ENCODE peak calls at places on chromosomes 4 and X, in nine cellular contexts. Z is AG04450, J is tibial nerve, S is heart left ventricle, E is cardiac fibroblast, W is WTC11, G is right atrium auricular region, D is GM13977, X is lung. M is an unnamed sample.

GRCh38 chr4:6183740-6184139 is 16.6 kb downstream of the JAKMIP1 start:
- DNase-seq in E (no peak), D (peak; percentile 44), J (no peak), W (no peak), Z (no peak), S (no peak), G (no peak), X (no peak), M (no peak)

GRCh38 chrX:69153060-69153730 is 12.1 kb downstream of the PJA1 start:
- DNase-seq in X (no peak), S (no peak), W (peak; percentile 74), G (no peak), J (peak; percentile 22), D (no peak), Z (no peak), E (peak; percentile 77), M (no peak)

GRCh38 chr4:64271601-64272081 is 137.6 kb downstream of the TECRL start:
- DNase-seq in G (peak; percentile 64), E (peak; percentile 29), S (peak; percentile 44), J (no peak), D (no peak), Z (no peak), X (no peak), W (peak; percentile 25), M (no peak)

GRCh38 chrX:48893556-48894348 is 3.8 kb downstream of the TIMM17B start:
- DNase-seq in W (no peak), X (no peak), E (no peak), Z (no peak), S (no peak), G (no peak), D (no peak), J (no peak), M (no peak)

GRCh38 chr4:108060164-108060563 is 70.5 kb downstream of the HADH start:
- DNase-seq in G (no peak), Z (peak; percentile 4), X (no peak), J (peak; percentile 13), W (no peak), S (no peak), E (peak; percentile 41), D (no peak), M (no peak)

GRCh38 chr4:23361453-23361852 is 528.4 kb downstream of the PPARGC1A start:
- DNase-seq in E (no peak), Z (no peak), X (no peak), D (no peak), W (no peak), S (no peak), J (no peak), G (no peak), M (no peak)

GRCh38 chrX:63503541-63503940 is 152.4 kb upstream of the SPIN4 start:
- DNase-seq in Z (no peak), J (no peak), X (no peak), W (no peak), E (peak; percentile 51), G (no peak), S (no peak), D (no peak), M (no peak)

GRCh38 chrX:43817454-43817853 is 64.8 kb downstream of the MAOB start:
- DNase-seq in J (no peak), W (no peak), E (no peak), Z (no peak), G (no peak), S (no peak), X (no peak), D (no peak), M (no peak)

DNA sequence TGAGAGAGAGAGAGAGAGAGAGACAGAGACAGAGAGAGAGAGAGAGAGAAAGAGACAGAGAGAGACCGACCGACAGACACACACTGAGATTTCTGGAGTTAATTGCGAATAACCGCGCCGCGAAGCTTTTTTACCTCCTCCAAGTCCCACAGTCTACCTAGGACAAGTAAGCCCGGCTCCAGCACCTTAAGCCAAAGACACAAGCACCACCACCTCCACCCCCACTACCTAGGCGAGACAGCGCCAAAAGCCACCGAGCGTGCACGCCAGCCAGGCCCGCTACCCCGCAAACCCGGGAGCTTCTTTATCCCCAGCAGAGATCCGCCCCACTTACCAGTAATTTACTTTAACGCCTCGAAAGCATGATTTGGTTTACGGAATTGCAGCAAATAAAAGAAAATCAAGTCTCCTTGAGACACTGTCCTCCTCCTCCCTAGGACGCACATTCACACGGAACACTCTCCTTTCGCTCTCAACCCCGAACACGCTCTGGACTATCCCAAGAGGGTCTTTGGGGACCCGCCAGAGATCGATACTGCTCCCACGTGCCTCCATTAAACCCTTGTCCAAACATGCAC is 649.6 kb upstream of the DIPK2B start:
- DNase-seq in E (no peak), J (no peak), S (no peak), W (peak; percentile 14), X (no peak), Z (no peak), G (no peak), D (peak; percentile 9), M (no peak)
- TF ChIP-seq CTCF in E (no peak), J (no peak), S (no peak), W (no peak), X (no peak), Z (no peak), G (no peak), D (no peak), M (no peak)

GRCh38 chr4:2624782-2625548 is 88.5 kb downstream of the FAM193A start:
- DNase-seq in W (no peak), Z (no peak), D (no peak), G (no peak), S (no peak), X (no peak), E (no peak), J (no peak), M (no peak)

GRCh38 chr4:2636331-2636730 is 99.9 kb downstream of the FAM193A start:
- DNase-seq in X (no peak), Z (no peak), G (no peak), D (no peak), W (no peak), E (no peak), J (no peak), S (no peak), M (no peak)

GRCh38 chr4:2634014-2634413 is 97.6 kb downstream of the FAM193A start:
- DNase-seq in J (no peak), X (no peak), D (no peak), S (no peak), W (no peak), G (no peak), Z (no peak), E (no peak), M (no peak)

GRCh38 chr4:2626231-2626630 is 89.8 kb downstream of the FAM193A start:
- DNase-seq in Z (no peak), E (no peak), J (no peak), W (no peak), S (no peak), D (no peak), X (no peak), G (no peak), M (no peak)

DNA sequence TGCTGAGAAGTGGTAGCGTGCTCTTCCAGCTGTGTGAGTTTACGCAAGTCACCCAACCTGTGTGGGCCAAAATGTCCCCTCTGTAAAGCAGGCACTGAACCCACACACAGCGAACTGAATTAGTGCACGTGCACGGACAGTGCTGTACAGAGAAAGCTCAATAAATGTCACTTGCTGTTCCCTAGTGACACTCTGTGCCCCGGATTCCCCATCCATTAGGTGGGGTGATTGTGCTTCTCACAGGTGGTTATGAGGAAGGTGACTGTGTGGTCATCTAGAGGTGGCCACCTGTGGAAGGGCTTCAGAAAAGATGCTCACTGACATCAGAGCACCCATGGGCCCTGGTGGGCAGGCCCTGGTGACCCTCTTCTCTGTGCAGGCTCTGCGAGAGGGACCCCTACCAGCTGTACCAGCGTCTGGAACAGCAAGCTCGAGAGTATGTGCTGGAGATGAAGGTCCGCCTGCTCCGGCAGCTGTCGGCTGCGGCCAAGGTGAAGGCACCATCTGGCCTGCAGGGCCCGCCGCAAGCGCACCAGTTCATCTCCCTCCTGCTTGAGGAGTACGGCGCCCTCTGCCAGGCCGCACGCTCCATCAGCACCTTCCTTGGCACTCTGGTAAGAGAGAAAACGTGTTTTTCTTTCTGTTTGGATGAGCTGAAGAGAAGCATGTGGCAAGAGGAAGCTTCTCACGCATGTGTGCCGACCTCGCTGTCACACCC is 94.3 kb downstream of the FAM193A start:
- DNase-seq in G (no peak), X (no peak), W (peak; percentile 44), S (no peak), J (no peak), D (no peak), Z (no peak), E (no peak), M (no peak)
- TF ChIP-seq CTCF in G (no peak), X (no peak), W (no peak), S (no peak), J (no peak), D (no peak), Z (no peak), E (no peak), M (no peak)

GRCh38 chr4:37590016-37590415 is 96.2 kb downstream of the RELL1 start:
- DNase-seq in J (no peak), W (no peak), S (no peak), E (no peak), D (no peak), X (no peak), Z (no peak), G (no peak), M (no peak)

GRCh38 chr4:37591349-37591748 is 94.8 kb downstream of the RELL1 start:
- DNase-seq in D (no peak), S (no peak), W (no peak), X (no peak), G (no peak), E (no peak), J (no peak), Z (no peak), M (no peak)

GRCh38 chr4:37595875-37596402 is 90.2 kb downstream of the RELL1 start:
- DNase-seq in W (no peak), X (no peak), E (no peak), J (no peak), D (no peak), S (no peak), Z (no peak), G (no peak), M (no peak)

GRCh38 chr4:37597019-37597418 is 89.2 kb downstream of the RELL1 start:
- DNase-seq in E (peak; percentile 28), S (no peak), D (no peak), Z (no peak), J (no peak), X (no peak), G (no peak), W (no peak), M (no peak)

GRCh38 chr4:37594095-37594494 is 92.1 kb downstream of the RELL1 start:
- DNase-seq in G (no peak), J (no peak), E (no peak), X (no peak), D (no peak), S (no peak), Z (no peak), W (no peak), M (no peak)
- TF ChIP-seq CTCF in G (no peak), J (no peak), E (no peak), X (no peak), D (no peak), S (no peak), Z (no peak), W (no peak), M (no peak)

GRCh38 chrX:55716937-55717336 is 612 bp upstream of the RRAGB start:
- DNase-seq in W (no peak), J (no peak), Z (no peak), G (no peak), X (no peak), E (no peak), D (no peak), S (no peak), M (no peak)

GRCh38 chrX:55714111-55714510 is 3.4 kb upstream of the RRAGB start:
- DNase-seq in Z (no peak), D (no peak), W (no peak), E (no peak), X (no peak), S (no peak), G (no peak), J (no peak), M (no peak)

GRCh38 chrX:55713635-55714034 is 3.9 kb upstream of the RRAGB start:
- DNase-seq in Z (no peak), W (no peak), G (no peak), S (no peak), X (no peak), D (no peak), J (no peak), E (no peak), M (no peak)

GRCh38 chrX:55717521-55718497 is at the start of gene RRAGB:
- DNase-seq in G (peak; percentile 96), X (peak; percentile 93), S (peak; percentile 94), J (peak; percentile 92), W (peak; percentile 88), Z (peak; percentile 77), D (peak; percentile 83), E (peak; percentile 95), M (peak; percentile 83)

GRCh38 chrX:55715847-55716246 is 1.7 kb upstream of the RRAGB start:
- DNase-seq in D (no peak), Z (no peak), J (no peak), X (no peak), S (no peak), W (peak; percentile 17), G (no peak), E (no peak), M (no peak)
- TF ChIP-seq CTCF in D (peak; percentile 8), Z (no peak), J (no peak), X (no peak), S (no peak), W (no peak), G (no peak), E (no peak), M (no peak)